ENCODE peak calls at places on chromosomes 7 and 10, in nine cellular contexts. One of them, this sample, is unnamed.

GRCh38 chr7:50321678-50322077 is 17.2 kb downstream of the IKZF1 start:
- DNase-seq in psoas muscle: no peak
- DNase-seq in NCI-H2081: no peak
- DNase-seq in dermis microvascular lymphatic vessel endothelial cell: no peak
- DNase-seq in midbrain: no peak
- DNase-seq in glutamatergic neuron: no peak
- DNase-seq in HT-29: no peak
- DNase-seq in H54: no peak
- DNase-seq in GM06990: no peak
- DNase-seq in this sample: no peak

GRCh38 chr10:50379652-50380051 is 128.3 kb upstream of the ASAH2 start:
- DNase-seq in psoas muscle: no peak
- DNase-seq in NCI-H2081: no peak
- DNase-seq in dermis microvascular lymphatic vessel endothelial cell: peak; percentile 47
- DNase-seq in midbrain: no peak
- DNase-seq in glutamatergic neuron: no peak
- DNase-seq in HT-29: no peak
- DNase-seq in H54: no peak
- DNase-seq in GM06990: no peak
- DNase-seq in this sample: no peak

GRCh38 chr7:135994466-135995205 is 17.5 kb upstream of the MTPN start:
- DNase-seq in psoas muscle: no peak
- DNase-seq in NCI-H2081: no peak
- DNase-seq in dermis microvascular lymphatic vessel endothelial cell: no peak
- DNase-seq in midbrain: no peak
- DNase-seq in glutamatergic neuron: no peak
- DNase-seq in HT-29: no peak
- DNase-seq in H54: no peak
- DNase-seq in GM06990: no peak
- DNase-seq in this sample: peak; percentile 31

GRCh38 chr10:129848571-129849451 is 115.3 kb downstream of the EBF3 start:
- DNase-seq in psoas muscle: no peak
- DNase-seq in NCI-H2081: no peak
- DNase-seq in dermis microvascular lymphatic vessel endothelial cell: no peak
- DNase-seq in midbrain: no peak
- DNase-seq in glutamatergic neuron: no peak
- DNase-seq in HT-29: no peak
- DNase-seq in H54: no peak
- DNase-seq in GM06990: no peak
- DNase-seq in this sample: no peak

GRCh38 chr7:35624299-35625186 is 70.4 kb downstream of the HERPUD2 start:
- DNase-seq in psoas muscle: no peak
- DNase-seq in NCI-H2081: peak; percentile 60
- DNase-seq in dermis microvascular lymphatic vessel endothelial cell: peak; percentile 42
- DNase-seq in midbrain: peak; percentile 44
- DNase-seq in glutamatergic neuron: peak; percentile 52
- DNase-seq in HT-29: peak; percentile 64
- DNase-seq in H54: peak; percentile 50
- DNase-seq in GM06990: peak; percentile 11
- DNase-seq in this sample: peak; percentile 45

GRCh38 chr7:127322351-127322750 is 69.6 kb upstream of the GRM8 start:
- DNase-seq in psoas muscle: no peak
- DNase-seq in NCI-H2081: no peak
- DNase-seq in dermis microvascular lymphatic vessel endothelial cell: no peak
- DNase-seq in midbrain: no peak
- DNase-seq in glutamatergic neuron: no peak
- DNase-seq in HT-29: no peak
- DNase-seq in H54: no peak
- DNase-seq in GM06990: no peak
- DNase-seq in this sample: no peak

GRCh38 chr10:33008499-33009243 is 50.6 kb upstream of the ITGB1 start:
- DNase-seq in psoas muscle: no peak
- DNase-seq in NCI-H2081: peak; percentile 58
- DNase-seq in dermis microvascular lymphatic vessel endothelial cell: peak; percentile 86
- DNase-seq in midbrain: peak; percentile 79
- DNase-seq in glutamatergic neuron: peak; percentile 59
- DNase-seq in HT-29: peak; percentile 98
- DNase-seq in H54: no peak
- DNase-seq in GM06990: no peak
- DNase-seq in this sample: peak; percentile 82

GRCh38 chr10:42690449-42691360 is 52.3 kb upstream of the ZNF33B start:
- DNase-seq in psoas muscle: no peak
- DNase-seq in NCI-H2081: peak; percentile 76
- DNase-seq in dermis microvascular lymphatic vessel endothelial cell: no peak
- DNase-seq in midbrain: no peak
- DNase-seq in glutamatergic neuron: no peak
- DNase-seq in HT-29: peak; percentile 21
- DNase-seq in H54: no peak
- DNase-seq in GM06990: no peak
- DNase-seq in this sample: peak; percentile 3

GRCh38 chr10:74808501-74808900 is 17.9 kb upstream of the KAT6B start:
- DNase-seq in psoas muscle: no peak
- DNase-seq in NCI-H2081: no peak
- DNase-seq in dermis microvascular lymphatic vessel endothelial cell: no peak
- DNase-seq in midbrain: no peak
- DNase-seq in glutamatergic neuron: no peak
- DNase-seq in HT-29: no peak
- DNase-seq in H54: no peak
- DNase-seq in GM06990: no peak
- DNase-seq in this sample: no peak

GRCh38 chr10:16853201-16853600 is 36.0 kb upstream of the RSU1 start:
- DNase-seq in psoas muscle: no peak
- DNase-seq in NCI-H2081: peak; percentile 19
- DNase-seq in dermis microvascular lymphatic vessel endothelial cell: peak; percentile 75
- DNase-seq in midbrain: no peak
- DNase-seq in glutamatergic neuron: no peak
- DNase-seq in HT-29: peak; percentile 39
- DNase-seq in H54: no peak
- DNase-seq in GM06990: no peak
- DNase-seq in this sample: peak; percentile 74

GRCh38 chr7:133091943-133092464 is 10.1 kb upstream of the CHCHD3 start:
- DNase-seq in psoas muscle: no peak
- DNase-seq in NCI-H2081: no peak
- DNase-seq in dermis microvascular lymphatic vessel endothelial cell: no peak
- DNase-seq in midbrain: no peak
- DNase-seq in glutamatergic neuron: no peak
- DNase-seq in HT-29: no peak
- DNase-seq in H54: no peak
- DNase-seq in GM06990: no peak
- DNase-seq in this sample: no peak